ENCODE peak calls at places on chromosomes 7 and 10, in five cellular contexts. One of them, this sample, is unnamed.

GRCh38 chr7:4711093-4711492 is 29.0 kb downstream of the FOXK1 start:
- DNase-seq in activated CD8-positive, alpha-beta T cell treated with anti-CD3 and anti-CD28 coated beads for 36 hours: no peak
- DNase-seq in upper lobe of right lung: no peak
- DNase-seq in RWPE2: no peak
- DNase-seq in cardiac muscle cell: no peak
- DNase-seq in this sample: no peak

GRCh38 chr10:35449944-35450343 is 113.6 kb downstream of the CCNY start:
- DNase-seq in activated CD8-positive, alpha-beta T cell treated with anti-CD3 and anti-CD28 coated beads for 36 hours: peak
- DNase-seq in upper lobe of right lung: no peak
- DNase-seq in RWPE2: no peak
- DNase-seq in cardiac muscle cell: no peak
- DNase-seq in this sample: no peak

GRCh38 chr7:48643420-48644013 is 280.8 kb upstream of the CDC14C start:
- DNase-seq in activated CD8-positive, alpha-beta T cell treated with anti-CD3 and anti-CD28 coated beads for 36 hours: no peak
- DNase-seq in upper lobe of right lung: no peak
- DNase-seq in RWPE2: no peak
- DNase-seq in cardiac muscle cell: peak
- DNase-seq in this sample: no peak

GRCh38 chr10:7045891-7046599 is 364.8 kb downstream of the SFMBT2 start:
- DNase-seq in activated CD8-positive, alpha-beta T cell treated with anti-CD3 and anti-CD28 coated beads for 36 hours: peak
- DNase-seq in upper lobe of right lung: no peak
- DNase-seq in RWPE2: no peak
- DNase-seq in cardiac muscle cell: no peak
- DNase-seq in this sample: no peak

GRCh38 chr10:89428873-89429272 is 14.5 kb downstream of the IFIT5 start:
- DNase-seq in activated CD8-positive, alpha-beta T cell treated with anti-CD3 and anti-CD28 coated beads for 36 hours: no peak
- DNase-seq in upper lobe of right lung: no peak
- DNase-seq in RWPE2: no peak
- DNase-seq in cardiac muscle cell: no peak
- DNase-seq in this sample: no peak

GRCh38 chr7:118217068-118217715 is 7.3 kb upstream of the ANKRD7 start:
- DNase-seq in activated CD8-positive, alpha-beta T cell treated with anti-CD3 and anti-CD28 coated beads for 36 hours: no peak
- DNase-seq in upper lobe of right lung: no peak
- DNase-seq in RWPE2: no peak
- DNase-seq in cardiac muscle cell: no peak
- DNase-seq in this sample: no peak

GRCh38 chr7:115822801-115823200 is 207.8 kb downstream of the TFEC start:
- DNase-seq in activated CD8-positive, alpha-beta T cell treated with anti-CD3 and anti-CD28 coated beads for 36 hours: no peak
- DNase-seq in upper lobe of right lung: no peak
- DNase-seq in RWPE2: no peak
- DNase-seq in cardiac muscle cell: no peak
- DNase-seq in this sample: no peak

GRCh38 chr10:122112625-122113160 is 123.7 kb downstream of the TACC2 start:
- DNase-seq in activated CD8-positive, alpha-beta T cell treated with anti-CD3 and anti-CD28 coated beads for 36 hours: no peak
- DNase-seq in upper lobe of right lung: peak
- DNase-seq in RWPE2: peak
- DNase-seq in cardiac muscle cell: peak
- DNase-seq in this sample: peak

GRCh38 chr10:44628921-44629320 is 244.0 kb upstream of the CXCL12 start:
- DNase-seq in activated CD8-positive, alpha-beta T cell treated with anti-CD3 and anti-CD28 coated beads for 36 hours: no peak
- DNase-seq in upper lobe of right lung: no peak
- DNase-seq in RWPE2: no peak
- DNase-seq in cardiac muscle cell: no peak
- DNase-seq in this sample: no peak

GRCh38 chr10:24451325-24451820 is 242.4 kb downstream of the KIAA1217 start:
- DNase-seq in activated CD8-positive, alpha-beta T cell treated with anti-CD3 and anti-CD28 coated beads for 36 hours: no peak
- DNase-seq in upper lobe of right lung: no peak
- DNase-seq in RWPE2: no peak
- DNase-seq in cardiac muscle cell: no peak
- DNase-seq in this sample: no peak

GRCh38 chr10:7666253-7667023 is at the start of gene ITIH5:
- DNase-seq in activated CD8-positive, alpha-beta T cell treated with anti-CD3 and anti-CD28 coated beads for 36 hours: no peak
- DNase-seq in upper lobe of right lung: no peak
- DNase-seq in RWPE2: no peak
- DNase-seq in cardiac muscle cell: peak
- DNase-seq in this sample: peak

GRCh38 chr7:139246905-139247304 is 15.9 kb downstream of the UBN2 start:
- DNase-seq in activated CD8-positive, alpha-beta T cell treated with anti-CD3 and anti-CD28 coated beads for 36 hours: no peak
- DNase-seq in upper lobe of right lung: no peak
- DNase-seq in RWPE2: no peak
- DNase-seq in cardiac muscle cell: no peak
- DNase-seq in this sample: no peak

GRCh38 chr7:657565-658119 is 68.9 kb upstream of the DNAAF5 start:
- DNase-seq in activated CD8-positive, alpha-beta T cell treated with anti-CD3 and anti-CD28 coated beads for 36 hours: no peak
- DNase-seq in upper lobe of right lung: no peak
- DNase-seq in RWPE2: no peak
- DNase-seq in cardiac muscle cell: peak
- DNase-seq in this sample: no peak

GRCh38 chr7:84194484-84195260 is at the start of gene SEMA3A:
- DNase-seq in activated CD8-positive, alpha-beta T cell treated with anti-CD3 and anti-CD28 coated beads for 36 hours: peak
- DNase-seq in upper lobe of right lung: no peak
- DNase-seq in RWPE2: peak
- DNase-seq in cardiac muscle cell: peak
- DNase-seq in this sample: peak

GRCh38 chr7:55572378-55573233 is at the start of gene VOPP1:
- DNase-seq in activated CD8-positive, alpha-beta T cell treated with anti-CD3 and anti-CD28 coated beads for 36 hours: peak
- DNase-seq in upper lobe of right lung: peak
- DNase-seq in RWPE2: no peak
- DNase-seq in cardiac muscle cell: peak
- DNase-seq in this sample: peak

GRCh38 chr10:68938117-68938516 is 17.9 kb upstream of the DDX21 start:
- DNase-seq in activated CD8-positive, alpha-beta T cell treated with anti-CD3 and anti-CD28 coated beads for 36 hours: no peak
- DNase-seq in upper lobe of right lung: no peak
- DNase-seq in RWPE2: no peak
- DNase-seq in cardiac muscle cell: peak
- DNase-seq in this sample: no peak

GRCh38 chr7:2444476-2444875 is 31.7 kb downstream of the GRIFIN start:
- DNase-seq in activated CD8-positive, alpha-beta T cell treated with anti-CD3 and anti-CD28 coated beads for 36 hours: no peak
- DNase-seq in upper lobe of right lung: no peak
- DNase-seq in RWPE2: no peak
- DNase-seq in cardiac muscle cell: no peak
- DNase-seq in this sample: no peak

GRCh38 chr7:128877756-128878120 is 15.1 kb downstream of the ATP6V1F start:
- DNase-seq in activated CD8-positive, alpha-beta T cell treated with anti-CD3 and anti-CD28 coated beads for 36 hours: no peak
- DNase-seq in upper lobe of right lung: no peak
- DNase-seq in RWPE2: no peak
- DNase-seq in cardiac muscle cell: no peak
- DNase-seq in this sample: no peak

GRCh38 chr7:148944935-148945934 is 61.1 kb upstream of the EZH2 start:
- DNase-seq in activated CD8-positive, alpha-beta T cell treated with anti-CD3 and anti-CD28 coated beads for 36 hours: no peak
- DNase-seq in upper lobe of right lung: no peak
- DNase-seq in RWPE2: no peak
- DNase-seq in cardiac muscle cell: no peak
- DNase-seq in this sample: no peak

GRCh38 chr10:8360814-8361509 is 306.5 kb downstream of the GATA3 start:
- DNase-seq in activated CD8-positive, alpha-beta T cell treated with anti-CD3 and anti-CD28 coated beads for 36 hours: no peak
- DNase-seq in upper lobe of right lung: no peak
- DNase-seq in RWPE2: no peak
- DNase-seq in cardiac muscle cell: no peak
- DNase-seq in this sample: no peak

GRCh38 chr10:87658383-87658795 is 1.3 kb upstream of the PAPSS2 start:
- DNase-seq in activated CD8-positive, alpha-beta T cell treated with anti-CD3 and anti-CD28 coated beads for 36 hours: no peak
- DNase-seq in upper lobe of right lung: no peak
- DNase-seq in RWPE2: no peak
- DNase-seq in cardiac muscle cell: peak
- DNase-seq in this sample: no peak

GRCh38 chr10:43355749-43356371 is 15.6 kb upstream of the FXYD4 start:
- DNase-seq in activated CD8-positive, alpha-beta T cell treated with anti-CD3 and anti-CD28 coated beads for 36 hours: peak
- DNase-seq in upper lobe of right lung: no peak
- DNase-seq in RWPE2: no peak
- DNase-seq in cardiac muscle cell: no peak
- DNase-seq in this sample: no peak

DNA sequence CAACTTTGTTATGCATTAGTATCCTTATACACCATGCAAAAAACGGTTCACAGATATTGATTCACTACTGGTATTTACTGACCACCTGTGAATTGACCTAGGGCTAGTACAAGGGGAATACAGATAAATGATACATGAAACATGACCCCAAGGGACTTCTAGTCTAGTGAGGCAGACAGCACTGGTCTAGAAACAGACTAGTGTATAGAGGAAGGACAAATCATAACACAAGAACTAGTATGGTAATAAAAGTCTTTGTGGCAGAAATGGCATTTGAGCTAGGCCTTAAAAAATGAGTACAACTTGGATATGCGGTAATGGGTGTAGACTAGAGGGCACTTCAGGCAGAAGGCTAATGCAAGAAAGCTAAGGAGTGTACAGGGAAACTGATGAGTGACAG is 86.6 kb downstream of the SLC25A13 start:
- DNase-seq in activated CD8-positive, alpha-beta T cell treated with anti-CD3 and anti-CD28 coated beads for 36 hours: no peak
- DNase-seq in upper lobe of right lung: no peak
- DNase-seq in RWPE2: no peak
- DNase-seq in cardiac muscle cell: no peak
- DNase-seq in this sample: no peak
- TF ChIP-seq CTCF in activated CD8-positive, alpha-beta T cell treated with anti-CD3 and anti-CD28 coated beads for 36 hours: no peak
- TF ChIP-seq CTCF in upper lobe of right lung: no peak
- TF ChIP-seq CTCF in RWPE2: no peak
- TF ChIP-seq CTCF in cardiac muscle cell: no peak
- TF ChIP-seq CTCF in this sample: no peak

GRCh38 chr10:110067960-110068770 is 60.4 kb downstream of the ADD3 start:
- DNase-seq in activated CD8-positive, alpha-beta T cell treated with anti-CD3 and anti-CD28 coated beads for 36 hours: peak
- DNase-seq in upper lobe of right lung: no peak
- DNase-seq in RWPE2: no peak
- DNase-seq in cardiac muscle cell: no peak
- DNase-seq in this sample: no peak
- TF ChIP-seq CTCF in activated CD8-positive, alpha-beta T cell treated with anti-CD3 and anti-CD28 coated beads for 36 hours: no peak
- TF ChIP-seq CTCF in upper lobe of right lung: no peak
- TF ChIP-seq CTCF in RWPE2: no peak
- TF ChIP-seq CTCF in cardiac muscle cell: no peak
- TF ChIP-seq CTCF in this sample: no peak

GRCh38 chr7:31058688-31059087 is 6.6 kb downstream of the ADCYAP1R1 start:
- DNase-seq in activated CD8-positive, alpha-beta T cell treated with anti-CD3 and anti-CD28 coated beads for 36 hours: no peak
- DNase-seq in upper lobe of right lung: no peak
- DNase-seq in RWPE2: no peak
- DNase-seq in cardiac muscle cell: no peak
- DNase-seq in this sample: no peak

GRCh38 chr7:31058122-31058521 is 6.0 kb downstream of the ADCYAP1R1 start:
- DNase-seq in activated CD8-positive, alpha-beta T cell treated with anti-CD3 and anti-CD28 coated beads for 36 hours: peak
- DNase-seq in upper lobe of right lung: no peak
- DNase-seq in RWPE2: no peak
- DNase-seq in cardiac muscle cell: no peak
- DNase-seq in this sample: no peak

GRCh38 chr7:31062746-31063435 is 10.8 kb downstream of the ADCYAP1R1 start:
- DNase-seq in activated CD8-positive, alpha-beta T cell treated with anti-CD3 and anti-CD28 coated beads for 36 hours: no peak
- DNase-seq in upper lobe of right lung: no peak
- DNase-seq in RWPE2: no peak
- DNase-seq in cardiac muscle cell: no peak
- DNase-seq in this sample: no peak

GRCh38 chr7:31059551-31059950 is 7.4 kb downstream of the ADCYAP1R1 start:
- DNase-seq in activated CD8-positive, alpha-beta T cell treated with anti-CD3 and anti-CD28 coated beads for 36 hours: no peak
- DNase-seq in upper lobe of right lung: no peak
- DNase-seq in RWPE2: no peak
- DNase-seq in cardiac muscle cell: no peak
- DNase-seq in this sample: peak

DNA sequence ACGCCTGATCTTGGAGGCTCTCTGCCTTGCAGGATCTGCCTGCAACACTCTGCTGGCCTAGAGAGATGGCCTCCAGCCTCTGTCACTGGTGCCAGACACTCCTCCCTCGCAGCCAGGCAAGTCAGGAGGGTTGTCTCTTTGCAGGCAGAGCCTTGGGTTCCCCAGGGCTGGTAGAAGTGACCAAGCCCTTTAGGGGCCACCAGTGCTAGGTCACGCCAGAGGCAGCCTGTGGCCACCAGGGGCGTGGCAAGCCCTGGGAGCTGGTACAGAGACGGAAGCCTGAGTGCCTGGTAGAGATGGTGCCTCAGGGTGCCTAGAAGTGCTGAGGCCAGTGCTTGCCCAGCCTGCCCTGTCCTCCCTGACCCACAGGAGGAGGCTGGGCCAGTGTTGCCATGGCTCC is 9.1 kb downstream of the ADCYAP1R1 start:
- DNase-seq in activated CD8-positive, alpha-beta T cell treated with anti-CD3 and anti-CD28 coated beads for 36 hours: no peak
- DNase-seq in upper lobe of right lung: no peak
- DNase-seq in RWPE2: no peak
- DNase-seq in cardiac muscle cell: no peak
- DNase-seq in this sample: no peak
- TF ChIP-seq CTCF in activated CD8-positive, alpha-beta T cell treated with anti-CD3 and anti-CD28 coated beads for 36 hours: no peak
- TF ChIP-seq CTCF in upper lobe of right lung: no peak
- TF ChIP-seq CTCF in RWPE2: no peak
- TF ChIP-seq CTCF in cardiac muscle cell: no peak
- TF ChIP-seq CTCF in this sample: no peak

GRCh38 chr7:133491846-133492652 is 239.2 kb downstream of the EXOC4 start:
- DNase-seq in activated CD8-positive, alpha-beta T cell treated with anti-CD3 and anti-CD28 coated beads for 36 hours: no peak
- DNase-seq in upper lobe of right lung: no peak
- DNase-seq in RWPE2: no peak
- DNase-seq in cardiac muscle cell: no peak
- DNase-seq in this sample: no peak

GRCh38 chr7:133484135-133484534 is 231.3 kb downstream of the EXOC4 start:
- DNase-seq in activated CD8-positive, alpha-beta T cell treated with anti-CD3 and anti-CD28 coated beads for 36 hours: peak
- DNase-seq in upper lobe of right lung: no peak
- DNase-seq in RWPE2: no peak
- DNase-seq in cardiac muscle cell: no peak
- DNase-seq in this sample: no peak

GRCh38 chr7:133491319-133491718 is 238.4 kb downstream of the EXOC4 start:
- DNase-seq in activated CD8-positive, alpha-beta T cell treated with anti-CD3 and anti-CD28 coated beads for 36 hours: no peak
- DNase-seq in upper lobe of right lung: no peak
- DNase-seq in RWPE2: no peak
- DNase-seq in cardiac muscle cell: no peak
- DNase-seq in this sample: no peak

DNA sequence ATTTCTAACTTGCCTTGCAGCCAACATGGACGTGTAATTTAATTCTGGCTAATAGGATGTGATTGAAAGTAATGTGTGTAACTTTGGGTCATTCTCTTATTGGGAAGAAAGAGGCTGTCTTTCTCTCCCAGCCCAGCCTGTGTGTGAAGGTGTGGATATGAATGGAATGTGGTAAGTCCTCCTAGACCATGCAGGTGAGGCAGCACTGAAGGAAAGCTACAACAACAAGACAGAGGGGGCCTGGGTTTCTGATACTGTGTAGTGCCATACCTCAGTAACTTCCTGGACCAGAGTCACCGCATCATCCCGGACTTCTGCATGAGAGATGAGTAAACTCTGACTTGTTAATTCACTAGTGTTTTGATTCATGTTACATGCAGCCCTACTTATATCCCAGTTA is 237.0 kb downstream of the EXOC4 start:
- DNase-seq in activated CD8-positive, alpha-beta T cell treated with anti-CD3 and anti-CD28 coated beads for 36 hours: no peak
- DNase-seq in upper lobe of right lung: no peak
- DNase-seq in RWPE2: no peak
- DNase-seq in cardiac muscle cell: no peak
- DNase-seq in this sample: no peak
- TF ChIP-seq CTCF in activated CD8-positive, alpha-beta T cell treated with anti-CD3 and anti-CD28 coated beads for 36 hours: no peak
- TF ChIP-seq CTCF in upper lobe of right lung: no peak
- TF ChIP-seq CTCF in RWPE2: no peak
- TF ChIP-seq CTCF in cardiac muscle cell: no peak
- TF ChIP-seq CTCF in this sample: no peak